ENCODE peak calls at places on chromosome 10, in nine cellular contexts. One of them, this sample, is unnamed.

GRCh38 chr10:78712147-78712546 is 356.6 kb upstream of the ZMIZ1 start:
- DNase-seq in A172: no peak
- DNase-seq in RPMI8226: peak
- DNase-seq in AG20443: no peak
- DNase-seq in epithelial cell of esophagus: no peak
- DNase-seq in suprapubic skin: no peak
- DNase-seq in T-cell: no peak
- DNase-seq in CD4-positive, alpha-beta T cell: no peak
- DNase-seq in GM03348: no peak
- DNase-seq in this sample: peak

GRCh38 chr10:75982611-75983369 is 551.4 kb downstream of the LRMDA start:
- DNase-seq in A172: no peak
- DNase-seq in RPMI8226: no peak
- DNase-seq in AG20443: peak
- DNase-seq in epithelial cell of esophagus: peak
- DNase-seq in suprapubic skin: peak
- DNase-seq in T-cell: no peak
- DNase-seq in CD4-positive, alpha-beta T cell: no peak
- DNase-seq in GM03348: peak
- DNase-seq in this sample: no peak

GRCh38 chr10:78566216-78567135 is 502.3 kb upstream of the ZMIZ1 start:
- DNase-seq in A172: no peak
- DNase-seq in RPMI8226: no peak
- DNase-seq in AG20443: peak
- DNase-seq in epithelial cell of esophagus: no peak
- DNase-seq in suprapubic skin: no peak
- DNase-seq in T-cell: no peak
- DNase-seq in CD4-positive, alpha-beta T cell: no peak
- DNase-seq in GM03348: peak
- DNase-seq in this sample: no peak

GRCh38 chr10:23399701-23400144 is 39.2 kb upstream of the OTUD1 start:
- DNase-seq in A172: peak
- DNase-seq in RPMI8226: no peak
- DNase-seq in AG20443: peak
- DNase-seq in epithelial cell of esophagus: peak
- DNase-seq in suprapubic skin: no peak
- DNase-seq in T-cell: no peak
- DNase-seq in CD4-positive, alpha-beta T cell: no peak
- DNase-seq in GM03348: peak
- DNase-seq in this sample: no peak

GRCh38 chr10:60573342-60573741 is 183.7 kb upstream of the ANK3 start:
- DNase-seq in A172: no peak
- DNase-seq in RPMI8226: no peak
- DNase-seq in AG20443: no peak
- DNase-seq in epithelial cell of esophagus: no peak
- DNase-seq in suprapubic skin: no peak
- DNase-seq in T-cell: no peak
- DNase-seq in CD4-positive, alpha-beta T cell: no peak
- DNase-seq in GM03348: peak
- DNase-seq in this sample: no peak

GRCh38 chr10:77207182-77208165 is 430.1 kb downstream of the KCNMA1 start:
- DNase-seq in A172: no peak
- DNase-seq in RPMI8226: no peak
- DNase-seq in AG20443: no peak
- DNase-seq in epithelial cell of esophagus: peak
- DNase-seq in suprapubic skin: no peak
- DNase-seq in T-cell: no peak
- DNase-seq in CD4-positive, alpha-beta T cell: no peak
- DNase-seq in GM03348: no peak
- DNase-seq in this sample: no peak

GRCh38 chr10:115129752-115130151 is 36.6 kb downstream of the ATRNL1 start:
- DNase-seq in A172: peak
- DNase-seq in RPMI8226: peak
- DNase-seq in AG20443: peak
- DNase-seq in epithelial cell of esophagus: peak
- DNase-seq in suprapubic skin: no peak
- DNase-seq in T-cell: no peak
- DNase-seq in CD4-positive, alpha-beta T cell: no peak
- DNase-seq in GM03348: peak
- DNase-seq in this sample: no peak

GRCh38 chr10:5975641-5976473 is 1.5 kb downstream of the IL15RA start:
- DNase-seq in A172: peak
- DNase-seq in RPMI8226: peak
- DNase-seq in AG20443: peak
- DNase-seq in epithelial cell of esophagus: no peak
- DNase-seq in suprapubic skin: peak
- DNase-seq in T-cell: peak
- DNase-seq in CD4-positive, alpha-beta T cell: peak
- DNase-seq in GM03348: peak
- DNase-seq in this sample: no peak

GRCh38 chr10:44936314-44936975 is 23.2 kb upstream of the RASSF4 start:
- DNase-seq in A172: no peak
- DNase-seq in RPMI8226: no peak
- DNase-seq in AG20443: no peak
- DNase-seq in epithelial cell of esophagus: no peak
- DNase-seq in suprapubic skin: no peak
- DNase-seq in T-cell: no peak
- DNase-seq in CD4-positive, alpha-beta T cell: no peak
- DNase-seq in GM03348: no peak
- DNase-seq in this sample: no peak

GRCh38 chr10:62652564-62652963 is 152.0 kb upstream of the ADO start:
- DNase-seq in A172: no peak
- DNase-seq in RPMI8226: no peak
- DNase-seq in AG20443: no peak
- DNase-seq in epithelial cell of esophagus: no peak
- DNase-seq in suprapubic skin: no peak
- DNase-seq in T-cell: no peak
- DNase-seq in CD4-positive, alpha-beta T cell: no peak
- DNase-seq in GM03348: no peak
- DNase-seq in this sample: no peak

GRCh38 chr10:43218206-43218950 is 48.5 kb downstream of the RASGEF1A start:
- DNase-seq in A172: no peak
- DNase-seq in RPMI8226: no peak
- DNase-seq in AG20443: peak
- DNase-seq in epithelial cell of esophagus: peak
- DNase-seq in suprapubic skin: no peak
- DNase-seq in T-cell: no peak
- DNase-seq in CD4-positive, alpha-beta T cell: no peak
- DNase-seq in GM03348: peak
- DNase-seq in this sample: peak

GRCh38 chr10:96488161-96488935 is 25.4 kb downstream of the TLL2 start:
- DNase-seq in A172: peak
- DNase-seq in RPMI8226: no peak
- DNase-seq in AG20443: no peak
- DNase-seq in epithelial cell of esophagus: no peak
- DNase-seq in suprapubic skin: no peak
- DNase-seq in T-cell: no peak
- DNase-seq in CD4-positive, alpha-beta T cell: no peak
- DNase-seq in GM03348: no peak
- DNase-seq in this sample: no peak

GRCh38 chr10:36721851-36722250 is 403.5 kb upstream of the ANKRD30A start:
- DNase-seq in A172: peak
- DNase-seq in RPMI8226: no peak
- DNase-seq in AG20443: peak
- DNase-seq in epithelial cell of esophagus: no peak
- DNase-seq in suprapubic skin: no peak
- DNase-seq in T-cell: no peak
- DNase-seq in CD4-positive, alpha-beta T cell: no peak
- DNase-seq in GM03348: peak
- DNase-seq in this sample: no peak

GRCh38 chr10:70404906-70405824 is 1.2 kb downstream of the EIF4EBP2 start:
- DNase-seq in A172: peak
- DNase-seq in RPMI8226: peak
- DNase-seq in AG20443: peak
- DNase-seq in epithelial cell of esophagus: peak
- DNase-seq in suprapubic skin: peak
- DNase-seq in T-cell: no peak
- DNase-seq in CD4-positive, alpha-beta T cell: no peak
- DNase-seq in GM03348: peak
- DNase-seq in this sample: peak

GRCh38 chr10:99497343-99498025 is 35.3 kb upstream of the NKX2-3 start:
- DNase-seq in A172: no peak
- DNase-seq in RPMI8226: no peak
- DNase-seq in AG20443: no peak
- DNase-seq in epithelial cell of esophagus: no peak
- DNase-seq in suprapubic skin: no peak
- DNase-seq in T-cell: no peak
- DNase-seq in CD4-positive, alpha-beta T cell: no peak
- DNase-seq in GM03348: no peak
- DNase-seq in this sample: no peak

GRCh38 chr10:3886191-3886590 is 101.2 kb upstream of the KLF6 start:
- DNase-seq in A172: peak
- DNase-seq in RPMI8226: no peak
- DNase-seq in AG20443: peak
- DNase-seq in epithelial cell of esophagus: no peak
- DNase-seq in suprapubic skin: no peak
- DNase-seq in T-cell: no peak
- DNase-seq in CD4-positive, alpha-beta T cell: no peak
- DNase-seq in GM03348: no peak
- DNase-seq in this sample: peak

GRCh38 chr10:8840356-8840755 is 785.9 kb downstream of the GATA3 start:
- DNase-seq in A172: no peak
- DNase-seq in RPMI8226: no peak
- DNase-seq in AG20443: no peak
- DNase-seq in epithelial cell of esophagus: no peak
- DNase-seq in suprapubic skin: no peak
- DNase-seq in T-cell: no peak
- DNase-seq in CD4-positive, alpha-beta T cell: no peak
- DNase-seq in GM03348: no peak
- DNase-seq in this sample: no peak

GRCh38 chr10:76086571-76087260 is 655.3 kb downstream of the LRMDA start:
- DNase-seq in A172: peak
- DNase-seq in RPMI8226: peak
- DNase-seq in AG20443: peak
- DNase-seq in epithelial cell of esophagus: peak
- DNase-seq in suprapubic skin: no peak
- DNase-seq in T-cell: no peak
- DNase-seq in CD4-positive, alpha-beta T cell: no peak
- DNase-seq in GM03348: peak
- DNase-seq in this sample: no peak

GRCh38 chr10:129958686-129959543 is 5.2 kb downstream of the EBF3 start:
- DNase-seq in A172: no peak
- DNase-seq in RPMI8226: no peak
- DNase-seq in AG20443: peak
- DNase-seq in epithelial cell of esophagus: no peak
- DNase-seq in suprapubic skin: no peak
- DNase-seq in T-cell: no peak
- DNase-seq in CD4-positive, alpha-beta T cell: no peak
- DNase-seq in GM03348: no peak
- DNase-seq in this sample: peak

GRCh38 chr10:61140765-61141392 is 196.9 kb upstream of the RHOBTB1 start:
- DNase-seq in A172: peak
- DNase-seq in RPMI8226: peak
- DNase-seq in AG20443: peak
- DNase-seq in epithelial cell of esophagus: peak
- DNase-seq in suprapubic skin: no peak
- DNase-seq in T-cell: no peak
- DNase-seq in CD4-positive, alpha-beta T cell: no peak
- DNase-seq in GM03348: peak
- DNase-seq in this sample: peak

GRCh38 chr10:110010076-110011069 is 2.6 kb downstream of the ADD3 start:
- DNase-seq in A172: no peak
- DNase-seq in RPMI8226: no peak
- DNase-seq in AG20443: no peak
- DNase-seq in epithelial cell of esophagus: no peak
- DNase-seq in suprapubic skin: no peak
- DNase-seq in T-cell: peak
- DNase-seq in CD4-positive, alpha-beta T cell: peak
- DNase-seq in GM03348: no peak
- DNase-seq in this sample: no peak

GRCh38 chr10:19194866-19195265 is 146.3 kb downstream of the MALRD1 start:
- DNase-seq in A172: no peak
- DNase-seq in RPMI8226: no peak
- DNase-seq in AG20443: no peak
- DNase-seq in epithelial cell of esophagus: no peak
- DNase-seq in suprapubic skin: no peak
- DNase-seq in T-cell: no peak
- DNase-seq in CD4-positive, alpha-beta T cell: no peak
- DNase-seq in GM03348: no peak
- DNase-seq in this sample: no peak

GRCh38 chr10:129725011-129725410 is 239.1 kb downstream of the EBF3 start:
- DNase-seq in A172: no peak
- DNase-seq in RPMI8226: no peak
- DNase-seq in AG20443: no peak
- DNase-seq in epithelial cell of esophagus: no peak
- DNase-seq in suprapubic skin: peak
- DNase-seq in T-cell: no peak
- DNase-seq in CD4-positive, alpha-beta T cell: no peak
- DNase-seq in GM03348: no peak
- DNase-seq in this sample: no peak